ENCODE peak calls at places on chromosomes 2 and 18, in six cellular contexts. S is K562, L is HCT116, D is GM23338, B is HepG2, G is SK-N-SH. M is an unnamed sample.
A peak's percentile ranks its signal among the peaks of the same experiment; 100 is the strongest.

GRCh38 chr2:152464853-152465470 is 130.0 kb downstream of the FMNL2 start:
- DNase-seq in G (no peak), B (no peak), L (no peak), D (no peak), S (no peak), M (no peak)

GRCh38 chr2:175743020-175743419 is 259.0 kb downstream of the LNPK start:
- DNase-seq in B (no peak), S (no peak), D (no peak), G (no peak), L (no peak), M (no peak)

GRCh38 chr18:62498616-62499262 is 24.1 kb upstream of the ZCCHC2 start:
- DNase-seq in B (no peak), S (no peak), D (no peak), G (no peak), L (no peak), M (no peak)

GRCh38 chr2:175304541-175304940 is 123.0 kb upstream of the ATP5MC3 start:
- DNase-seq in G (no peak), S (no peak), L (no peak), D (no peak), B (no peak), M (no peak)

GRCh38 chr18:74702951-74703350 is 105.3 kb downstream of the ZNF407 start:
- DNase-seq in D (no peak), B (no peak), G (no peak), L (no peak), S (peak; percentile 11), M (no peak)

GRCh38 chr2:191899442-191899841 is 52.6 kb upstream of the CAVIN2 start:
- DNase-seq in G (no peak), S (no peak), L (no peak), D (no peak), B (no peak), M (no peak)

GRCh38 chr2:196566969-196567666 is 72.4 kb upstream of the CCDC150 start:
- DNase-seq in D (no peak), B (no peak), G (no peak), L (no peak), S (no peak), M (peak; percentile 6)

GRCh38 chr2:26768759-26769500 is 4.8 kb downstream of the SLC35F6 start:
- DNase-seq in B (no peak), D (no peak), G (no peak), S (peak; percentile 86), L (peak; percentile 82), M (peak; percentile 86)

GRCh38 chr2:236174608-236175001 is 6.4 kb upstream of the GBX2 start:
- DNase-seq in D (peak; percentile 36), B (no peak), S (no peak), L (no peak), G (no peak), M (no peak)

GRCh38 chr2:161146209-161146775 is 13.9 kb upstream of the TANK start:
- DNase-seq in D (no peak), L (no peak), S (no peak), G (no peak), B (no peak), M (no peak)

GRCh38 chr2:209526541-209526940 is 102.7 kb downstream of the MAP2 start:
- DNase-seq in B (no peak), D (no peak), S (no peak), L (no peak), G (no peak), M (no peak)

GRCh38 chr2:37415128-37415817 is 70.8 kb downstream of the QPCT start:
- DNase-seq in L (no peak), D (no peak), G (peak; percentile 49), S (peak; percentile 67), B (no peak), M (no peak)

GRCh38 chr2:101736861-101737291 is 39.4 kb downstream of the MAP4K4 start:
- DNase-seq in L (no peak), D (no peak), S (no peak), G (no peak), B (no peak), M (no peak)

GRCh38 chr2:19048593-19049264 is 309.7 kb downstream of the OSR1 start:
- DNase-seq in G (no peak), D (no peak), L (no peak), S (no peak), B (peak; percentile 82), M (no peak)

GRCh38 chr2:15243762-15244161 is 317.4 kb downstream of the NBAS start:
- DNase-seq in B (no peak), L (no peak), S (peak; percentile 27), G (no peak), D (no peak), M (no peak)

GRCh38 chr2:66478729-66479316 is 43.9 kb downstream of the MEIS1 start:
- DNase-seq in D (no peak), G (no peak), L (no peak), B (no peak), S (no peak), M (no peak)

GRCh38 chr2:20448246-20449046 is 1.6 kb downstream of the RHOB start:
- DNase-seq in L (no peak), D (no peak), B (no peak), S (no peak), G (no peak), M (no peak)

GRCh38 chr2:3784731-3785130 is 81.4 kb downstream of the DCDC2C start:
- DNase-seq in S (no peak), L (no peak), B (no peak), D (no peak), G (no peak), M (no peak)

GRCh38 chr2:96760986-96761832 is 507 bp downstream of the CNNM4 start:
- DNase-seq in G (no peak), D (peak; percentile 45), L (no peak), S (peak; percentile 37), B (peak; percentile 33), M (no peak)

GRCh38 chr2:99775585-99775984 is 285.8 kb upstream of the REV1 start:
- DNase-seq in G (no peak), D (peak; percentile 13), B (no peak), S (no peak), L (no peak), M (no peak)

GRCh38 chr18:10353791-10354190 is 100.6 kb upstream of the APCDD1 start:
- DNase-seq in B (no peak), L (no peak), D (no peak), G (no peak), S (no peak), M (no peak)

GRCh38 chr18:32298289-32298688 is 108.5 kb downstream of the MEP1B start:
- DNase-seq in D (no peak), S (no peak), L (no peak), B (no peak), G (peak; percentile 61), M (no peak)
- TF ChIP-seq POLR2AphosphoS5 in D (no peak), S (no peak), L (no peak), B (no peak), G (no peak), M (no peak)

GRCh38 chr2:190343170-190343499 is 254 bp upstream of the INPP1 start:
- DNase-seq in L (no peak), D (peak; percentile 48), G (no peak), B (no peak), S (no peak), M (no peak)
- TF ChIP-seq REST in L (no peak), D (no peak), G (no peak), B (no peak), S (no peak), M (no peak)

DNA sequence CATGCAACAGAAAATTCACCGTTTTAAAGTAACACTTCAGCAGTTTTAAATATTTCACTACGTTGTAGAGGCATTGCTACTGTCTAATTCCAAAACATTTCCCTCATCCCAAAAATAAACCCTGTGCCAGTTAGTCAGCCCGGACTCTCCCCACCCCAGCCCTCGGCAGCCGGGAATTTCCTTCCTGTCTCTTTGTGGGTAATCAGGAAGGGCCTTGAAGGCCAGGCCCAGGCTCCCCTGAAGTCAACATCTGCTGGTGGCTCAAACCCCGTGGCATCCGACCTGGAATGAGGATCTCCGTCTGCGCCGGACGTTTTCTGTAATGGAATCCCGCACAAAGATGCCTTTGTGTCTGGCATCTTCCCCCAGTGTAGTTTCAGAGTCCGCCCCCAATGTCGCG is 219.6 kb downstream of the SNTG2 start:
- DNase-seq in S (no peak), B (no peak), L (no peak), D (no peak), G (no peak), M (no peak)
- TF ChIP-seq POLR2AphosphoS5 in S (no peak), B (no peak), L (no peak), D (no peak), G (no peak), M (no peak)

GRCh38 chr2:188609321-188610049 is 317.8 kb downstream of the GULP1 start:
- DNase-seq in S (no peak), G (no peak), L (no peak), B (no peak), D (no peak), M (no peak)
- TF ChIP-seq REST in S (no peak), G (no peak), L (no peak), B (no peak), D (no peak), M (no peak)

GRCh38 chr2:237699870-237700582 is 72.6 kb downstream of the LRRFIP1 start:
- DNase-seq in S (no peak), D (peak; percentile 7), G (no peak), L (no peak), B (no peak), M (no peak)
- TF ChIP-seq POLR2AphosphoS5 in S (no peak), D (no peak), G (no peak), L (no peak), B (no peak), M (no peak)

M was measured in HL-60.